ENCODE peak calls at places on chromosomes 16 and 17, in six cellular contexts. I is cardiac muscle cell; S is neural progenitor cell; M is pancreas; P is K562; W is CD8-positive, alpha-beta memory T cell. F is an unnamed sample.

GRCh38 chr16:85238233-85238647 is 126.0 kb upstream of the CIBAR2 start:
- DNase-seq in I (peak; percentile 97), S (peak; percentile 77), M (no peak), P (no peak), W (no peak), F (peak; percentile 76)

GRCh38 chr17:35730400-35731005 is 936 bp upstream of the RASL10B start:
- DNase-seq in I (no peak), S (no peak), M (no peak), P (no peak), W (no peak), F (no peak)

GRCh38 chr17:66477615-66478283 is 175.3 kb downstream of the PRKCA start:
- DNase-seq in I (no peak), S (no peak), M (no peak), P (no peak), W (no peak), F (no peak)

GRCh38 chr17:38739305-38739704 is 8.8 kb downstream of the PCGF2 start:
- DNase-seq in I (no peak), S (no peak), M (no peak), P (no peak), W (no peak), F (no peak)

GRCh38 chr16:81755915-81756644 is 23.0 kb upstream of the PLCG2 start:
- DNase-seq in I (peak; percentile 59), S (no peak), M (no peak), P (no peak), W (no peak), F (no peak)

GRCh38 chr16:19418200-19418599 is 517 bp downstream of the TMC5 start:
- DNase-seq in I (no peak), S (no peak), M (no peak), P (no peak), W (no peak), F (no peak)

GRCh38 chr16:80122155-80122554 is 418.6 kb upstream of the DYNLRB2 start:
- DNase-seq in I (peak; percentile 57), S (no peak), M (no peak), P (no peak), W (no peak), F (no peak)

GRCh38 chr16:84239910-84240309 is at the start of gene KCNG4:
- DNase-seq in I (no peak), S (no peak), M (no peak), P (no peak), W (no peak), F (no peak)

GRCh38 chr17:57735707-57736106 is 9.4 kb downstream of the CCDC182 start:
- DNase-seq in I (no peak), S (peak; percentile 55), M (no peak), P (peak; percentile 19), W (no peak), F (no peak)

GRCh38 chr17:40346768-40347154 is 17.8 kb downstream of the GJD3 start:
- DNase-seq in I (no peak), S (no peak), M (no peak), P (no peak), W (peak; percentile 22), F (no peak)

GRCh38 chr17:45789874-45790273 is 5.8 kb downstream of the CRHR1 start:
- DNase-seq in I (no peak), S (no peak), M (no peak), P (no peak), W (no peak), F (no peak)

GRCh38 chr17:7673239-7673638 is 14.1 kb downstream of the TP53 start:
- DNase-seq in I (peak; percentile 17), S (peak; percentile 34), M (no peak), P (no peak), W (no peak), F (no peak)

GRCh38 chr16:69839798-69840409 is 77.8 kb downstream of the WWP2 start:
- DNase-seq in I (no peak), S (no peak), M (peak; percentile 72), P (no peak), W (no peak), F (peak; percentile 70)

GRCh38 chr16:65666132-65666869 is 544.4 kb upstream of the CDH11 start:
- DNase-seq in I (no peak), S (peak; percentile 5), M (no peak), P (no peak), W (no peak), F (peak; percentile 42)

GRCh38 chr17:78343433-78344201 is 16.3 kb downstream of the SOCS3 start:
- DNase-seq in I (no peak), S (no peak), M (no peak), P (no peak), W (peak; percentile 83), F (peak; percentile 85)

GRCh38 chr17:81096741-81097133 is 61.8 kb downstream of the BAIAP2 start:
- DNase-seq in I (peak; percentile 33), S (no peak), M (no peak), P (no peak), W (no peak), F (no peak)

GRCh38 chr16:56145369-56145768 is 45.9 kb upstream of the GNAO1 start:
- DNase-seq in I (no peak), S (no peak), M (no peak), P (no peak), W (no peak), F (no peak)

GRCh38 chr17:82103588-82104451 is 5.8 kb upstream of the FASN start:
- DNase-seq in I (peak; percentile 38), S (peak; percentile 90), M (no peak), P (peak; percentile 50), W (no peak), F (peak; percentile 89)

GRCh38 chr16:72429566-72430160 is 257.7 kb upstream of the PMFBP1 start:
- DNase-seq in I (no peak), S (no peak), M (no peak), P (no peak), W (no peak), F (no peak)
- H3K4me3 ChIP-seq in I (no peak overlapping the region), S (no peak overlapping the region), M (no peak overlapping the region), P (no peak overlapping the region), W (no peak overlapping the region), F (no peak overlapping the region)

GRCh38 chr16:71775949-71776348 is 32.7 kb downstream of the AP1G1 start:
- DNase-seq in I (no peak), S (no peak), M (no peak), P (no peak), W (no peak), F (no peak)
- H3K4me3 ChIP-seq in I (no peak overlapping the region), S (no peak overlapping the region), M (no peak overlapping the region), P (no peak overlapping the region), W (no peak overlapping the region), F (no peak overlapping the region)

DNA sequence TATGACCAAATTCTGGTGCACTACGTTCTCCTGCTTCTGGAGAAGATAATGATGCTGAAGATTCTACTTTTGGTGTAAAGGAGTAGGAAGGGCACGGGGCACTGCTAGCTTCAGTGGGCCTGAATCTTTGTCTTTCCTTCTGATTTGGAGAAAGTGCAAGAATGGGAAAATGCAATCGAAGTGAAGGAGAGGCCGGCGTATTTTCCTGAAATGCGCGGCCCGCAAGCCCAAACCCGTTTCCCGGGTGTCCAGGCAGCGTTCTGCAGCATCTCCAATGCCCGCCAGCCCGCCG is 372 bp upstream of the NDE1 start:
- DNase-seq in I (no peak), S (no peak), M (no peak), P (no peak), W (no peak), F (no peak)
- H3K4me3 ChIP-seq in I (peak overlapping the region; percentile 98), S (peak overlapping the region; percentile 60), M (peak overlapping the region; percentile 93), P (peak overlapping the region; percentile 85), W (peak overlapping the region; percentile 90), F (peak overlapping the region; percentile 99)

DNA sequence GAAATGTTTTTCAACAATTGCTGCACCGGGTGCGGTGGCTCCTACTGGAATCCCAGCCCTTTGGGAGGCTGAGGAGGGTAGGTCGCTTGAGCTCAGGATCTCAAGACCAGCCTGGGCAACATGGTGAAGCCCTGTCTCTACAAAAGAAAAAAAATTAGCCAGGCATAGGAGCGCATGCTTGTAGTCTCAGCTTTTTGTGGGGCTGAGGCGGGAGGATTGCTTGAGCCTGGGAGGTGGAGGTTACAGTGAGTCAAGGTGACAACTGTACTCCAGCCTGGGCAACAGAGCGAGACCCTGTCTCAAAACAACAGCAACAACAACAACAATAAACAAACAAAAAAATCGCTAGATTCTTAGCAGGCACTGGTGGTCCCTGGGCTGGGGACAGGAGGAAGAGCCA is 28.5 kb downstream of the IL21R start:
- DNase-seq in I (no peak), S (no peak), M (no peak), P (no peak), W (no peak), F (no peak)
- H3K4me3 ChIP-seq in I (no peak overlapping the region), S (no peak overlapping the region), M (no peak overlapping the region), P (no peak overlapping the region), W (no peak overlapping the region), F (no peak overlapping the region)

GRCh38 chr17:47882695-47883588 is 13.1 kb upstream of the SP2 start:
- DNase-seq in I (no peak), S (no peak), M (no peak), P (no peak), W (no peak), F (no peak)

GRCh38 chr17:47884427-47884740 is 11.7 kb upstream of the SP2 start:
- DNase-seq in I (no peak), S (no peak), M (no peak), P (no peak), W (no peak), F (no peak)

GRCh38 chr17:47883589-47884426 is 12.2 kb upstream of the SP2 start:
- DNase-seq in I (no peak), S (no peak), M (no peak), P (no peak), W (no peak), F (no peak)

GRCh38 chr17:47882247-47882646 is 13.8 kb upstream of the SP2 start:
- DNase-seq in I (no peak), S (no peak), M (no peak), P (no peak), W (no peak), F (no peak)

GRCh38 chr17:47884905-47885735 is 10.9 kb upstream of the SP2 start:
- DNase-seq in I (no peak), S (no peak), M (no peak), P (no peak), W (peak; percentile 2), F (no peak)
- H3K4me3 ChIP-seq in I (no peak overlapping the region), S (no peak overlapping the region), M (no peak overlapping the region), P (no peak overlapping the region), W (peak overlapping the region; percentile 39), F (no peak overlapping the region)

GRCh38 chr16:72788269-72788809 is 259.6 kb downstream of the ZFHX3 start:
- DNase-seq in I (no peak), S (peak; percentile 41), M (no peak), P (no peak), W (no peak), F (peak; percentile 65)
- H3K4me3 ChIP-seq in I (no peak overlapping the region), S (peak overlapping the region; percentile 66), M (no peak overlapping the region), P (no peak overlapping the region), W (no peak overlapping the region), F (peak overlapping the region; percentile 45)

F was measured in upper lobe of right lung.